ENCODE peak calls at places on chromosomes 12 and 14, in ten cellular contexts. F is iPS DF 6.9, D is right cardiac atrium, K is psoas muscle, S is right lobe of liver, P is pancreas, N is suprapubic skin, X is fibroblast of lung, L is spleen, U is uterus. V is an unnamed sample. For H3K9me3, the result is how much of the 10 kb centered on the place peaks cover.

GRCh38 chr12:62210422-62210821 is 49.8 kb upstream of the USP15 start:
- DNase-seq in F (no peak), D (peak), K (peak), S (peak), P (peak), N (no peak), X (peak), L (no peak), U (no peak), V (no peak)

GRCh38 chr12:47021298-47021697 is 58.1 kb upstream of the PCED1B start:
- DNase-seq in F (peak), D (no peak), K (no peak), S (no peak), P (no peak), N (no peak), X (peak), L (no peak), U (no peak), V (no peak)

GRCh38 chr14:64706552-64707193 is 2.4 kb downstream of the PLEKHG3 start:
- DNase-seq in F (no peak), D (peak), K (no peak), S (peak), P (no peak), N (peak), X (no peak), L (peak), U (peak), V (peak)

GRCh38 chr12:107607464-107608392 is 77.9 kb upstream of the PWP1 start:
- DNase-seq in F (peak), D (peak), K (peak), S (peak), P (peak), N (peak), X (peak), L (peak), U (peak), V (no peak)

GRCh38 chr12:68001486-68002466 is 12.5 kb downstream of the IFNG-AS1 start:
- DNase-seq in F (no peak), D (no peak), K (no peak), S (peak), P (no peak), N (no peak), X (peak), L (no peak), U (no peak), V (no peak)

GRCh38 chr14:29390046-29390841 is 537.4 kb downstream of the PRKD1 start:
- DNase-seq in F (no peak), D (no peak), K (peak), S (no peak), P (no peak), N (no peak), X (peak), L (no peak), U (no peak), V (no peak)

GRCh38 chr14:102013669-102014200 is 49.4 kb downstream of the DYNC1H1 start:
- DNase-seq in F (no peak), D (no peak), K (peak), S (no peak), P (no peak), N (no peak), X (no peak), L (no peak), U (no peak), V (peak)

GRCh38 chr12:125110641-125111360 is 45.6 kb downstream of the AACS start:
- DNase-seq in F (no peak), D (no peak), K (no peak), S (no peak), P (no peak), N (no peak), X (peak), L (no peak), U (no peak), V (no peak)

GRCh38 chr12:116427200-116427932 is 131.8 kb upstream of the MAP1LC3B2 start:
- DNase-seq in F (peak), D (no peak), K (no peak), S (no peak), P (no peak), N (no peak), X (peak), L (no peak), U (no peak), V (no peak)

GRCh38 chr14:80325688-80326087 is 114.4 kb upstream of the DIO2 start:
- DNase-seq in F (no peak), D (no peak), K (no peak), S (no peak), P (no peak), N (no peak), X (no peak), L (no peak), U (no peak), V (no peak)

GRCh38 chr14:53946404-53947400 is 9.9 kb downstream of the BMP4 start:
- DNase-seq in F (no peak), D (peak), K (no peak), S (peak), P (peak), N (no peak), X (no peak), L (no peak), U (no peak), V (peak)

GRCh38 chr12:105428793-105429192 is 98.3 kb downstream of the C12orf75 start:
- DNase-seq in F (no peak), D (no peak), K (no peak), S (no peak), P (no peak), N (no peak), X (no peak), L (no peak), U (no peak), V (no peak)

GRCh38 chr14:33404054-33404453 is 465.4 kb downstream of the NPAS3 start:
- DNase-seq in F (no peak), D (no peak), K (no peak), S (no peak), P (no peak), N (no peak), X (peak), L (no peak), U (no peak), V (no peak)

GRCh38 chr12:114415525-114415868 is 9.6 kb upstream of the TBX5 start:
- DNase-seq in F (no peak), D (peak), K (no peak), S (no peak), P (no peak), N (no peak), X (no peak), L (no peak), U (no peak), V (no peak)

GRCh38 chr14:97329701-97330100 is 532.5 kb downstream of the VRK1 start:
- DNase-seq in F (no peak), D (no peak), K (no peak), S (no peak), P (no peak), N (no peak), X (peak), L (no peak), U (no peak), V (no peak)

GRCh38 chr12:89706551-89707348 is 1.9 kb downstream of the ATP2B1 start:
- DNase-seq in F (no peak), D (peak), K (peak), S (no peak), P (no peak), N (no peak), X (peak), L (peak), U (peak), V (no peak)

GRCh38 chr14:20679907-20680306 is 4.5 kb upstream of the RNASE4 start:
- DNase-seq in F (no peak), D (no peak), K (no peak), S (no peak), P (no peak), N (no peak), X (no peak), L (no peak), U (peak), V (peak)

GRCh38 chr14:20682127-20682434 is 2.3 kb upstream of the RNASE4 start:
- DNase-seq in F (no peak), D (no peak), K (no peak), S (no peak), P (no peak), N (no peak), X (no peak), L (no peak), U (no peak), V (no peak)

GRCh38 chr14:20681348-20682126 is 2.8 kb upstream of the RNASE4 start:
- DNase-seq in F (no peak), D (peak), K (peak), S (peak), P (peak), N (peak), X (peak), L (peak), U (peak), V (peak)

GRCh38 chr14:20680843-20681347 is 3.5 kb upstream of the RNASE4 start:
- DNase-seq in F (no peak), D (no peak), K (no peak), S (no peak), P (no peak), N (no peak), X (no peak), L (no peak), U (no peak), V (no peak)

DNA sequence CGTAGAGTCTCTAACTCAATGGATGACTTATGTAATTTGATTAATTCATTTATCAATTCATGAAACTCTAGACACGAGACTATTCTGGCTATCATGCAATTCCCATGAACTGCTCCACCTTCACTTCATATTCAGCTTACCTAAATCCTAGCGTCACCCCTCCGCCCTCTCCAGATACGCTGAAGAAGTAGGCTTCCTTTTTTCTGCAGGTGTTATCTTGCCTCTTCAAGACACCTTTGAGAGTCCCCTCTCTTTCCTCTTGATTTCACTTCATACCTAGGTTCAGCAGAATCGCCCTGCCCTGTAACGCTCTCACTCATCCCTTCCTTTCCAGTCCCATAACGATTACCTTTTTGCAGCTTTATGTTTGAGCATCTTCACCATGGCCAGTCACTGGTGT is 4.0 kb upstream of the RNASE4 start:
- DNase-seq in F (no peak), D (no peak), K (no peak), S (no peak), P (no peak), N (no peak), X (no peak), L (no peak), U (no peak), V (no peak)
- H3K4me3 ChIP-seq in F (no peak), D (peak), K (peak), S (no peak), P (no peak), N (no peak), X (no peak), L (peak), U (no peak), V (no peak)

GRCh38 chr12:34387711-34388635 is 365.7 kb downstream of the ALG10 start:
- DNase-seq in F (no peak), D (peak), K (no peak), S (no peak), P (no peak), N (no peak), X (no peak), L (peak), U (no peak), V (peak)

GRCh38 chr12:34389378-34390170 is 367.3 kb downstream of the ALG10 start:
- DNase-seq in F (no peak), D (peak), K (no peak), S (no peak), P (peak), N (peak), X (no peak), L (peak), U (no peak), V (peak)

GRCh38 chr12:34390171-34390841 is 368.0 kb downstream of the ALG10 start:
- DNase-seq in F (no peak), D (peak), K (no peak), S (no peak), P (peak), N (peak), X (no peak), L (peak), U (no peak), V (peak)

GRCh38 chr12:34386621-34387255 is 364.4 kb downstream of the ALG10 start:
- DNase-seq in F (no peak), D (peak), K (no peak), S (no peak), P (no peak), N (no peak), X (no peak), L (no peak), U (no peak), V (no peak)

GRCh38 chr12:34388636-34389377 is 366.5 kb downstream of the ALG10 start:
- DNase-seq in F (no peak), D (peak), K (no peak), S (no peak), P (peak), N (peak), X (no peak), L (peak), U (no peak), V (no peak)
- H3K9me3 ChIP-seq in F (half or more), D (under half), K (under half), S (under half), P (under half), N (under half), X (under half), L (half or more), U (under half), V (half or more)

DNA sequence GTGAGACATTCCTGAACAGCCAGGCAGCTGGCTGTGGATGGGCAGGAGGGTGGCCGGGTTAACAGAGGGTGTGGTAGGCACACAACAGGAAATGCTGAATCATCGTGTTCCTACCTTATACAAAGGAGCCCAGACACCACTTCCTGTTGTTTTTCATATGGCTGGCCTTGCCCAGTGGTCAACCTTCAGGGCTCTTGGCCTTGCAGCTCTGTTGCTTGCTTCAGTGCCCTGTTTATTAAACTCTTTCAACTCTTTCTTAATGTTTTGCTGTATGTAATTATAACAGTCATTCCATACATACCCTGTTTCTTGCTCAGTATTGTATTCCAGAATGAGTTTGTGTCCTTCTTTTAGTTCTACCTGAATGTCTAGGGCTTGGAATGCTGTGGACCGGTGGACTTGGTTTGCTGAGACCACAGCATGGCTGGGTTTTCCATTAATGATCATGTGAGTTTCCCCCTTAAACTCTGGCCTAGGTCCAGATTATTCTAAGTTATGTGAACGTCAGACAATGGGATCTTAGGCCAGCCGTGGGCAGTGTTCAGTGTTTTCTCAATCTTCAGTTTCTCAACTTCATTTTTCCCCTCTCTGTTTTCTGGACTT is 11.9 kb downstream of the CFAP54 start:
- DNase-seq in F (no peak), D (peak), K (no peak), S (no peak), P (no peak), N (no peak), X (peak), L (peak), U (no peak), V (peak)
- H3K4me3 ChIP-seq in F (no peak), D (no peak), K (no peak), S (no peak), P (no peak), N (no peak), X (no peak), L (no peak), U (no peak), V (no peak)

DNA sequence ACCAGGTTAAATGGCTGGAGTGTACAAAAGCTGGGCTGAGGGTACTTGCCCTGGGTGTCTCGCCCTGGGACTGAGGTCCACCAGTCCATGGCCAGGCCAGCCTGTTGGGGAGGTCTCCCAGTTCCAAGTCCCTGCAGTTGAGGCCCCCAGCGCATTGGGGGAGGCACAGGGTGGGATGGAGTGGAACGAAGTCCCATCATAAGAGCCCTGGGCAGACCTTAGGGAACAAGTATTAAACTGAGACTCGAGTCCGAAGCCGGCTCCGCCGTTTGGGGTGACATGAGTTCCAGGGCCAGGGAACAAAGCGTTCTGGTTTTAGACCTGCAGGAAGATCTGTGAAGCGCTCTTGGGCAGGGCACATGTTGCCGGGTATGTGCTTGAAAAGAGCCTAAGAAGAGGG is 84.7 kb downstream of the ALG10 start:
- DNase-seq in F (no peak), D (peak), K (no peak), S (no peak), P (no peak), N (no peak), X (no peak), L (peak), U (no peak), V (peak)
- H3K9me3 ChIP-seq in F (under half), D (under half), K (under half), S (under half), P (under half), N (under half), X (under half), L (under half), U (under half), V (under half)

DNA sequence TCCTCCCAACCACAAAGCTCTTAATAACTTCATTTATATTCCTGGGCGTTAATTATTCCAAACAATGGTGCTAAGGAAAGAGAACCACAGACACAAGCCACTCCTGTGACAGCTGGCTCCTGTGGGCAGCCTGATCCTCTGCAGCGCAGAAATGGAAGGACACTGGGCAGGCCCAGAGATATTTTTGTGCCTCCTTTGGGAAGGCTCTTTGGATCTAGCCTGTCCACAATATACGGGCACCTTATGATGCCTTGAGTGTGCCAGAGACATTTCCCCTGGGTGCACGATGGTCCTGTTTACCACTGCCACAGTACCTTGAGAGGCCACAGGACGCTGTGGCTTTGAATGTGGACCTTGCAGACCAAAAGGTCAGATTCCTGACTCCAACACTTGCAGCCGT is 2.1 kb downstream of the ASB2 start:
- DNase-seq in F (no peak), D (no peak), K (no peak), S (no peak), P (no peak), N (no peak), X (no peak), L (no peak), U (no peak), V (no peak)
- H3K4me3 ChIP-seq in F (no peak), D (peak), K (peak), S (no peak), P (no peak), N (no peak), X (no peak), L (no peak), U (peak), V (no peak)

GRCh38 chr14:98684486-98684885 is 587.5 kb downstream of the BCL11B start:
- DNase-seq in F (no peak), D (no peak), K (no peak), S (no peak), P (no peak), N (no peak), X (no peak), L (no peak), U (no peak), V (no peak)
- H3K9me3 ChIP-seq in F (under half), D (under half), K (under half), S (under half), P (under half), N (under half), X (under half), L (under half), U (under half), V (under half)

DNA sequence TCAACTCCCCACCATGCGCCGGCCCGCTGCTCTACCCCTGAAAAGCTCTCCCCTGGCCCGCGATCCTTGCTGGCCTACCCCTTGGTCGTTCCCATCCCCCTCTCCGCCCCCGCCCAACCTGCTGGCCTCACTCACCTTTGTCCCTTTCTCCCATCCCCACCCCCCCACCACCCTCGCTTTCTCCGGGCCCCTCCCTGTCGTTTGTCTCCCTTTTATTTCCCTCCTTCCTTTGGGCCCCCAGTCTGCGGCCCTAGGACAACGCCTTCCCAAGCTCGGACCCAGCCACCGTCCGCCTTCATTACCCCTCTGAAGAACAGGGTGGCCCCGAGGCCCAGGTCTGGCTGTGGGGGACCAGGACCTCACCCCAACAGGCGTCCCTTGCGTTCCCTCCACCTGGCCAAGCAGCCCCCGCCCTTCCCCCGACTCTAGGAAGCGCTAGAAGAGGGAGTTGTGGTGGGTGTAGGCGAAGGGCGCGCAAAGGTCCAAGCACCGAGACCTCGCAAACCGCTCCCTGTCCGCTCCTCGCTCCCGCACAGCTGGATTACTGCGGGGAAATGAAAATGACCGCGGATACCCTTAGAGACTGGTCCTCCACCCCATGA is 6.9 kb upstream of the SLC7A7 start:
- DNase-seq in F (no peak), D (no peak), K (no peak), S (no peak), P (no peak), N (peak), X (no peak), L (peak), U (peak), V (peak)
- H3K4me3 ChIP-seq in F (peak), D (peak), K (peak), S (peak), P (peak), N (peak), X (no peak), L (peak), U (peak), V (peak)

DNA sequence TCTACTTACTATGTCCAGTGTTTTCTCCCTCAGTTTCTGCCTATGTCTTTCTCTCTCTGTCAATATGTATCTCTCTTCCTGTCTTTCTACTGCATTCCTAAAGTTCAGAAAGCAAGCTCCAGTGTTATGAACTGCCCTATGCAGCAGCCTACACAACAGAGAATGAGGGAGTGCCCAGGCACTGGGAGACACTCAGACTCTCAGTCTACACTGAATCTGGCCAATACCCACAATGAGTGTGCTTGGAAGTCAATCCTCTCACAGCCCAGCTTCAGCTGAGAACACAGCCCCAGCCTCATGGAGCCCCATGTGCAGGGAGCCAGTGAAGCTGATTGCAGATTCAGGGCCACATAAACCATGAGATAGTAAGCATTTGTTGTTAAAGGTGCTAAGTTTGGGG is 128.7 kb downstream of the ALG10 start:
- DNase-seq in F (no peak), D (no peak), K (no peak), S (no peak), P (no peak), N (no peak), X (no peak), L (no peak), U (no peak), V (no peak)
- H3K9me3 ChIP-seq in F (under half), D (under half), K (under half), S (under half), P (under half), N (under half), X (under half), L (under half), U (under half), V (under half)

DNA sequence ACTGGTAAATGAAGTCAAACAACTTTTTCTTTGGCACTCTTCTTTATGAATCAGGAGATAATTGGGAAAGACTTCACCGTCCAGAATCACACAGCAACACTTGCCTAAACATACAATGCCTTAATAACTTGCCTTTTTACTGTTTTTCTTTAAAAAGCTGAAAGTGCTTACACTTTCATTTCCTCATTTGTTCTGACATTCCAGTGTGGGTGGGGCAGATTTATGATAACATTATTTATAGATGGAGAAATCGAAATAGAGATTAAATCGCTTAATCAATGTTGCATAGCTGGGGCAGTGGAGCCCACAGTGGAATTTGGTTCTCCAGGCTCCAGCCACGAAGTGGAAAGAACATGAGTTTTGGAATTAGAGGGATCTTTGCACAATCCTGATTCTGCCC is 2.8 kb upstream of the FRS2 start:
- DNase-seq in F (no peak), D (no peak), K (no peak), S (no peak), P (no peak), N (no peak), X (peak), L (no peak), U (no peak), V (no peak)
- H3K4me3 ChIP-seq in F (no peak), D (no peak), K (no peak), S (no peak), P (no peak), N (no peak), X (no peak), L (no peak), U (no peak), V (no peak)